ENCODE peak calls at places on chromosomes 7 and 10, in six cellular contexts. H is left ventricle myocardium inferior; F is naive thymus-derived CD4-positive, alpha-beta T cell; U is thoracic aorta; I is IMR-90; A is CD8-positive, alpha-beta memory T cell. X is an unnamed sample. For H3K4me1, the result is how much of the 10 kb centered on the place peaks cover.

GRCh38 chr7:128427289-128427891 is 17.6 kb upstream of the IMPDH1 start:
- DNase-seq in H (no peak), F (no peak), U (no peak), I (peak), A (peak), X (peak)

GRCh38 chr10:12847361-12847975 is 154.0 kb downstream of the CCDC3 start:
- DNase-seq in H (no peak), F (peak), U (no peak), I (no peak), A (no peak), X (peak)

GRCh38 chr10:47081264-47081663 is 170.0 kb downstream of the PTPN20 start:
- DNase-seq in H (no peak), F (no peak), U (no peak), I (no peak), A (peak), X (no peak)

GRCh38 chr10:110845756-110846620 is 25.7 kb upstream of the PDCD4 start:
- DNase-seq in H (no peak), F (no peak), U (no peak), I (no peak), A (no peak), X (no peak)

GRCh38 chr7:43211276-43211675 is 98.8 kb downstream of the HECW1 start:
- DNase-seq in H (no peak), F (no peak), U (no peak), I (no peak), A (no peak), X (no peak)

GRCh38 chr10:8705415-8705814 is 650.9 kb downstream of the GATA3 start:
- DNase-seq in H (no peak), F (no peak), U (no peak), I (no peak), A (no peak), X (no peak)

GRCh38 chr10:122227754-122228153 is 43.3 kb upstream of the BTBD16 start:
- DNase-seq in H (no peak), F (no peak), U (no peak), I (no peak), A (no peak), X (no peak)

GRCh38 chr10:118590334-118590733 is 5.1 kb downstream of the PRLHR start:
- DNase-seq in H (no peak), F (no peak), U (no peak), I (no peak), A (no peak), X (no peak)

GRCh38 chr10:33145451-33146188 is 187.6 kb upstream of the ITGB1 start:
- DNase-seq in H (no peak), F (no peak), U (no peak), I (no peak), A (no peak), X (no peak)

GRCh38 chr10:24556746-24557742 is 166.6 kb downstream of the ARHGAP21 start:
- DNase-seq in H (no peak), F (no peak), U (no peak), I (peak), A (peak), X (peak)

GRCh38 chr10:121595806-121596667 is 2.2 kb downstream of the FGFR2 start:
- DNase-seq in H (no peak), F (no peak), U (no peak), I (no peak), A (no peak), X (no peak)

GRCh38 chr7:28036748-28037147 is 143.8 kb downstream of the JAZF1 start:
- DNase-seq in H (no peak), F (no peak), U (no peak), I (no peak), A (no peak), X (no peak)

GRCh38 chr7:134298902-134299683 is 17.6 kb downstream of the SLC35B4 start:
- DNase-seq in H (peak), F (no peak), U (no peak), I (peak), A (no peak), X (no peak)

GRCh38 chr10:110252148-110252547 is 44.7 kb downstream of the MXI1 start:
- DNase-seq in H (no peak), F (no peak), U (no peak), I (no peak), A (no peak), X (no peak)

GRCh38 chr7:26278769-26279168 is 12.9 kb upstream of the SNX10 start:
- DNase-seq in H (no peak), F (no peak), U (no peak), I (no peak), A (no peak), X (peak)

GRCh38 chr7:26534649-26535482 is 243.2 kb downstream of the SNX10 start:
- DNase-seq in H (no peak), F (no peak), U (no peak), I (no peak), A (no peak), X (no peak)

GRCh38 chr7:30750574-30751256 is 1.2 kb upstream of the INMT start:
- DNase-seq in H (peak), F (no peak), U (no peak), I (peak), A (no peak), X (no peak)

GRCh38 chr7:7920481-7920880 is 48.1 kb upstream of the GLCCI1 start:
- DNase-seq in H (no peak), F (no peak), U (no peak), I (no peak), A (no peak), X (peak)

GRCh38 chr7:98418636-98419315 is 17.9 kb upstream of the BAIAP2L1 start:
- DNase-seq in H (no peak), F (no peak), U (peak), I (peak), A (no peak), X (no peak)

GRCh38 chr7:13179011-13179574 is 491.7 kb downstream of the ARL4A start:
- DNase-seq in H (no peak), F (no peak), U (no peak), I (peak), A (no peak), X (peak)

GRCh38 chr7:143934526-143935340 is at the start of gene OR2F2:
- DNase-seq in H (no peak), F (no peak), U (no peak), I (peak), A (no peak), X (no peak)

GRCh38 chr10:80464557-80465466 is 10.7 kb downstream of the TSPAN14 start:
- DNase-seq in H (no peak), F (no peak), U (no peak), I (peak), A (no peak), X (peak)

GRCh38 chr7:50393547-50394252 is 56.5 kb downstream of the FIGNL1 start:
- DNase-seq in H (no peak), F (peak), U (no peak), I (no peak), A (peak), X (no peak)

DNA sequence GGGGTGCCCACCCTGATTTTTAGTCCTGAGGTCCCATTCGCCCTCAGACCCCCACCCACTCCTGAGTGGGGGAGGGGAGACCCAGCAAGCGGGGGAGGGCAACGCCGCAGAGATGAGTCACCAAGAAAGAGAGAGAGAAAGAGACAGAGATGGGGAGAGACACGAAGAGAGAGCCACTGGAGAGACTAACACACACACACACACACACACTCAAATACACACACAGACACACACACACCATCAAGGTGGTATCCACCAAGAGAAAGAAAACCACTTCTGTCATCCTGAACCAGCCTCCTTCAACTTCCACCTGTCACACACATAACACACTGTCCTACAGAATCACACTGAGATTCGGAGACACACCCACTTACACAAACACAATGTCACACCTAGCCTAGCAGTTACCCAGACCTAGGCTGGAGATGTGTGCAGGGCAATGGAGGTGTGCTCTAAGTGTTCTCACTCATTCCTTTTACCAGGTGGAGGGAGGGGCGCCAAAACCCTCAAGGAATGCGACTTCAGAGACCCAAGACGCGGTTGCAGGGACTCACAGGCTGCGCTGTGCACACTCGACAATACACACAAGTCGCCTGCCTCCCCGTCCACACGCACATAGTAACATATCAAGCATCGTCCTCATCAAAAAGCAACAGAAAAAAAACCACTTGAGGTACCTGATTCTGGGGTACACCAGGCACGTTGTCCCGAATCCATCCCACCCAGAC is 3.9 kb upstream of the VGF start:
- DNase-seq in H (no peak), F (no peak), U (no peak), I (no peak), A (no peak), X (no peak)
- H3K4me1 ChIP-seq in H (half or more), F (half or more), U (half or more), I (under half), A (half or more), X (under half)

GRCh38 chr10:132574783-132575319 is 37.3 kb downstream of the INPP5A start:
- DNase-seq in H (no peak), F (no peak), U (no peak), I (no peak), A (no peak), X (no peak)

GRCh38 chr10:132577350-132578005 is 39.9 kb downstream of the INPP5A start:
- DNase-seq in H (peak), F (no peak), U (no peak), I (no peak), A (no peak), X (no peak)

GRCh38 chr10:132578287-132578951 is 40.8 kb downstream of the INPP5A start:
- DNase-seq in H (no peak), F (no peak), U (no peak), I (no peak), A (no peak), X (no peak)

GRCh38 chr10:132575320-132576201 is 38.0 kb downstream of the INPP5A start:
- DNase-seq in H (no peak), F (peak), U (no peak), I (peak), A (no peak), X (no peak)

GRCh38 chr10:132576671-132577349 is 39.2 kb downstream of the INPP5A start:
- DNase-seq in H (no peak), F (no peak), U (no peak), I (no peak), A (no peak), X (no peak)
- H3K4me1 ChIP-seq in H (half or more), F (under half), U (half or more), I (under half), A (under half), X (under half)

GRCh38 chr7:137882261-137882668 is 35.5 kb upstream of the DGKI start:
- DNase-seq in H (no peak), F (peak), U (peak), I (peak), A (no peak), X (no peak)
- H3K4me1 ChIP-seq in H (under half), F (under half), U (half or more), I (under half), A (under half), X (under half)

DNA sequence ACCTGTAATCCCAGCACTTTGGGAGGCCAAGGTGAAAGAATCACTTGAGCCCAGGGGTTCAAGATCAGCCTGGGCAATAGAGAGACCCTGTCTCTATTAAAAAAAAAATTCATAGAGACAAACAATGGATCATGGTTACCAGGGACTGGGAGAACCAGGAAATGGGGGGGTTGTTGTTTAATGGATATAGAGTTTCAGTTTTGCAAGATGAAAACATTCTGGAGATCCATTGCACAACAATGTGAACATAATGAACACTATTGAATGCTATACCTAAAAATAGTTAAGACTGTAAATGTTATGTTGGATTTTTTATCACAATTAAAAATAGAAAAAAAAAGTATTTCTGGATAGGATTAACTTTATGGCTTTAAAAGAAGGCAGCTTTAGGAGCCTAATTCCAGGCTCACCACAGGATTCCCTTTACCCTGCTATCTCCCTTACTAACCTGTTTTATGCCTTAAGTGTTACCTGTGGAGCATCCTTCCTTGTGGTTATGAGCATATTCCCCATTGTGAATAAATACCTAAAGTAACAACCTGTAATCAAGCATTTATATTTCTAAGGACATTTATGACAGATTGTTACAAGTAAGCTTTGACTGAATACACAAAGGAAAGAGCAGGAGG is 45.1 kb upstream of the SGCE start:
- DNase-seq in H (no peak), F (no peak), U (no peak), I (peak), A (no peak), X (no peak)
- H3K4me1 ChIP-seq in H (under half), F (under half), U (under half), I (under half), A (under half), X (under half)

GRCh38 chr10:125086716-125087115 is 73.6 kb downstream of the CTBP2 start:
- DNase-seq in H (no peak), F (no peak), U (no peak), I (no peak), A (no peak), X (no peak)

GRCh38 chr10:125089486-125089885 is 70.9 kb downstream of the CTBP2 start:
- DNase-seq in H (no peak), F (no peak), U (no peak), I (no peak), A (no peak), X (no peak)

GRCh38 chr10:125085281-125085680 is 75.1 kb downstream of the CTBP2 start:
- DNase-seq in H (no peak), F (no peak), U (no peak), I (no peak), A (no peak), X (no peak)

GRCh38 chr10:125087191-125087896 is 73.0 kb downstream of the CTBP2 start:
- DNase-seq in H (no peak), F (no peak), U (no peak), I (no peak), A (no peak), X (no peak)

GRCh38 chr10:125087897-125088215 is 72.5 kb downstream of the CTBP2 start:
- DNase-seq in H (no peak), F (no peak), U (no peak), I (no peak), A (no peak), X (no peak)
- H3K4me1 ChIP-seq in H (half or more), F (under half), U (half or more), I (under half), A (under half), X (under half)

DNA sequence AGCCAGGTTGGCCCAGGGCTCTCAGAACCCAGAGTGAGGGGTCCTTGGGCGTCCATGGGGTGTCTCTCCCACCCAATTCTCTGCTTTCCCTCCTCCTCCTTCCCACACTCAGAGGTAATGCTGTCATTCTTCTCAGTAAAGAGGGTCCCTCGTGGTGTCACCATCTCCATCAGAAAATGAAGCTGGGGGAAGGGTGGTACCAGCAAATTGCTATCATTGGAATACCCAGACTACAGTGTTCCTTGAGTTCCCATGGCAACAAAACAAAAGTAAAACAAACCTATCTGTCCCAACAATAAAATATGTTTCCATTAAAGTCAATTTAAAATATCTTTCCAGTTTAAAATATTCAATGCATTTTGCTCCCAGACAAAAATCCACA is 181.9 kb downstream of the ARID5B start:
- DNase-seq in H (no peak), F (no peak), U (no peak), I (no peak), A (peak), X (no peak)
- H3K4me1 ChIP-seq in H (half or more), F (under half), U (half or more), I (under half), A (under half), X (half or more)

GRCh38 chr10:71333154-71333887 is 14.3 kb downstream of the SLC29A3 start:
- DNase-seq in H (no peak), F (no peak), U (no peak), I (no peak), A (no peak), X (no peak)
- H3K4me1 ChIP-seq in H (under half), F (under half), U (under half), I (under half), A (under half), X (under half)

DNA sequence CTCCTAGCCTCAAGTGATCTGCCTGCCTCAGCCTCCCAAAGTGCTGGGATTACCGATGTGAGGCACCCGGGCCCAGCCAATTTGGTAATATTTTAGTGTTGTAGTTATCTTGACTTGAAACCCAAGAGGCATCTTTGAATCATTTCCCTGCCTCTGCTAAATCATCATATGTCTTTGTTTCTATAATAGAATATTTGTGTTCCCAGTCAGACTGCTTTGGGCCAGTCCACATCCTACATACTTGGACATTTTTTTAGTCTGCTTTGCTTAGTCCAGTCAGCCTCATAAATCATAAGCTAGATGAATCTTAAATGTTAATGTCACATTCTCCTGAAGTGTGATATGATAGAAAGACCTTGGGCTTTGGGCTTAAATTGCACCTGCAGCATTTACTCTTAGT is 5.9 kb downstream of the STAM start:
- DNase-seq in H (no peak), F (no peak), U (no peak), I (peak), A (no peak), X (no peak)
- H3K4me1 ChIP-seq in H (half or more), F (under half), U (half or more), I (under half), A (under half), X (under half)